ENCODE peak calls at places on chromosomes 11 and 22, in six cellular contexts. One of them, this sample, is unnamed.
A peak's percentile ranks its signal among the peaks of the same experiment; 100 is the strongest.

GRCh38 chr11:35897019-35897418 is 46.8 kb upstream of the LDLRAD3 start:
- DNase-seq in activated T-helper 1 cell treated with anti-CD3 and anti-CD28 coated beads, Interleukin-12 subunit alpha, Interleukin-12 subunit beta, Interleukin-2, Interleukin-4 antibody, amounts not matched to agents 30 ng/mL and 10 ng/mL and 1 ng/mL, durations not matched to agents 14 hours and 24 hours and 36 hours: no peak
- DNase-seq in CD8-positive, alpha-beta memory T cell: no peak
- DNase-seq in AG04450: no peak
- DNase-seq in spleen: no peak
- DNase-seq in stromal cell of bone marrow: no peak
- DNase-seq in this sample: no peak

GRCh38 chr11:73322111-73322985 is 14.3 kb downstream of the ARHGEF17 start:
- DNase-seq in activated T-helper 1 cell treated with anti-CD3 and anti-CD28 coated beads, Interleukin-12 subunit alpha, Interleukin-12 subunit beta, Interleukin-2, Interleukin-4 antibody, amounts not matched to agents 30 ng/mL and 10 ng/mL and 1 ng/mL, durations not matched to agents 14 hours and 24 hours and 36 hours: no peak
- DNase-seq in CD8-positive, alpha-beta memory T cell: no peak
- DNase-seq in AG04450: no peak
- DNase-seq in spleen: no peak
- DNase-seq in stromal cell of bone marrow: no peak
- DNase-seq in this sample: no peak

GRCh38 chr11:7546324-7546791 is 32.6 kb downstream of the PPFIBP2 start:
- DNase-seq in activated T-helper 1 cell treated with anti-CD3 and anti-CD28 coated beads, Interleukin-12 subunit alpha, Interleukin-12 subunit beta, Interleukin-2, Interleukin-4 antibody, amounts not matched to agents 30 ng/mL and 10 ng/mL and 1 ng/mL, durations not matched to agents 14 hours and 24 hours and 36 hours: no peak
- DNase-seq in CD8-positive, alpha-beta memory T cell: no peak
- DNase-seq in AG04450: no peak
- DNase-seq in spleen: no peak
- DNase-seq in stromal cell of bone marrow: no peak
- DNase-seq in this sample: no peak

GRCh38 chr22:47456031-47456430 is 693.6 kb downstream of the TBC1D22A start:
- DNase-seq in activated T-helper 1 cell treated with anti-CD3 and anti-CD28 coated beads, Interleukin-12 subunit alpha, Interleukin-12 subunit beta, Interleukin-2, Interleukin-4 antibody, amounts not matched to agents 30 ng/mL and 10 ng/mL and 1 ng/mL, durations not matched to agents 14 hours and 24 hours and 36 hours: no peak
- DNase-seq in CD8-positive, alpha-beta memory T cell: no peak
- DNase-seq in AG04450: no peak
- DNase-seq in spleen: no peak
- DNase-seq in stromal cell of bone marrow: no peak
- DNase-seq in this sample: no peak

GRCh38 chr22:46084943-46085830 is 65.1 kb upstream of the PPARA start:
- DNase-seq in activated T-helper 1 cell treated with anti-CD3 and anti-CD28 coated beads, Interleukin-12 subunit alpha, Interleukin-12 subunit beta, Interleukin-2, Interleukin-4 antibody, amounts not matched to agents 30 ng/mL and 10 ng/mL and 1 ng/mL, durations not matched to agents 14 hours and 24 hours and 36 hours: no peak
- DNase-seq in CD8-positive, alpha-beta memory T cell: no peak
- DNase-seq in AG04450: no peak
- DNase-seq in spleen: peak; percentile 88
- DNase-seq in stromal cell of bone marrow: peak; percentile 88
- DNase-seq in this sample: peak; percentile 89

GRCh38 chr22:41092847-41093371 is 517 bp downstream of the EP300 start:
- DNase-seq in activated T-helper 1 cell treated with anti-CD3 and anti-CD28 coated beads, Interleukin-12 subunit alpha, Interleukin-12 subunit beta, Interleukin-2, Interleukin-4 antibody, amounts not matched to agents 30 ng/mL and 10 ng/mL and 1 ng/mL, durations not matched to agents 14 hours and 24 hours and 36 hours: peak; percentile 15
- DNase-seq in CD8-positive, alpha-beta memory T cell: peak; percentile 16
- DNase-seq in AG04450: no peak
- DNase-seq in spleen: peak; percentile 87
- DNase-seq in stromal cell of bone marrow: no peak
- DNase-seq in this sample: peak; percentile 74

GRCh38 chr11:2348986-2349385 is 28.1 kb upstream of the CD81 start:
- DNase-seq in activated T-helper 1 cell treated with anti-CD3 and anti-CD28 coated beads, Interleukin-12 subunit alpha, Interleukin-12 subunit beta, Interleukin-2, Interleukin-4 antibody, amounts not matched to agents 30 ng/mL and 10 ng/mL and 1 ng/mL, durations not matched to agents 14 hours and 24 hours and 36 hours: no peak
- DNase-seq in CD8-positive, alpha-beta memory T cell: no peak
- DNase-seq in AG04450: no peak
- DNase-seq in spleen: no peak
- DNase-seq in stromal cell of bone marrow: peak; percentile 38
- DNase-seq in this sample: no peak

GRCh38 chr22:23063539-23064380 is 6.6 kb upstream of the GNAZ start:
- DNase-seq in activated T-helper 1 cell treated with anti-CD3 and anti-CD28 coated beads, Interleukin-12 subunit alpha, Interleukin-12 subunit beta, Interleukin-2, Interleukin-4 antibody, amounts not matched to agents 30 ng/mL and 10 ng/mL and 1 ng/mL, durations not matched to agents 14 hours and 24 hours and 36 hours: no peak
- DNase-seq in CD8-positive, alpha-beta memory T cell: no peak
- DNase-seq in AG04450: no peak
- DNase-seq in spleen: peak; percentile 64
- DNase-seq in stromal cell of bone marrow: no peak
- DNase-seq in this sample: peak; percentile 57

GRCh38 chr11:34205326-34206035 is 100.1 kb downstream of the NAT10 start:
- DNase-seq in activated T-helper 1 cell treated with anti-CD3 and anti-CD28 coated beads, Interleukin-12 subunit alpha, Interleukin-12 subunit beta, Interleukin-2, Interleukin-4 antibody, amounts not matched to agents 30 ng/mL and 10 ng/mL and 1 ng/mL, durations not matched to agents 14 hours and 24 hours and 36 hours: no peak
- DNase-seq in CD8-positive, alpha-beta memory T cell: no peak
- DNase-seq in AG04450: no peak
- DNase-seq in spleen: no peak
- DNase-seq in stromal cell of bone marrow: no peak
- DNase-seq in this sample: no peak

GRCh38 chr22:48357961-48358360 is 1469.7 kb downstream of the BRD1 start:
- DNase-seq in activated T-helper 1 cell treated with anti-CD3 and anti-CD28 coated beads, Interleukin-12 subunit alpha, Interleukin-12 subunit beta, Interleukin-2, Interleukin-4 antibody, amounts not matched to agents 30 ng/mL and 10 ng/mL and 1 ng/mL, durations not matched to agents 14 hours and 24 hours and 36 hours: no peak
- DNase-seq in CD8-positive, alpha-beta memory T cell: no peak
- DNase-seq in AG04450: no peak
- DNase-seq in spleen: peak; percentile 43
- DNase-seq in stromal cell of bone marrow: no peak
- DNase-seq in this sample: peak; percentile 20

GRCh38 chr11:41201156-41201555 is 258.3 kb downstream of the LRRC4C start:
- DNase-seq in activated T-helper 1 cell treated with anti-CD3 and anti-CD28 coated beads, Interleukin-12 subunit alpha, Interleukin-12 subunit beta, Interleukin-2, Interleukin-4 antibody, amounts not matched to agents 30 ng/mL and 10 ng/mL and 1 ng/mL, durations not matched to agents 14 hours and 24 hours and 36 hours: no peak
- DNase-seq in CD8-positive, alpha-beta memory T cell: no peak
- DNase-seq in AG04450: no peak
- DNase-seq in spleen: no peak
- DNase-seq in stromal cell of bone marrow: no peak
- DNase-seq in this sample: no peak

GRCh38 chr11:58179648-58180047 is 9.2 kb upstream of the OR9Q2 start:
- DNase-seq in activated T-helper 1 cell treated with anti-CD3 and anti-CD28 coated beads, Interleukin-12 subunit alpha, Interleukin-12 subunit beta, Interleukin-2, Interleukin-4 antibody, amounts not matched to agents 30 ng/mL and 10 ng/mL and 1 ng/mL, durations not matched to agents 14 hours and 24 hours and 36 hours: no peak
- DNase-seq in CD8-positive, alpha-beta memory T cell: no peak
- DNase-seq in AG04450: no peak
- DNase-seq in spleen: no peak
- DNase-seq in stromal cell of bone marrow: no peak
- DNase-seq in this sample: no peak

GRCh38 chr11:90468923-90469322 is 246.1 kb upstream of the CHORDC1 start:
- DNase-seq in activated T-helper 1 cell treated with anti-CD3 and anti-CD28 coated beads, Interleukin-12 subunit alpha, Interleukin-12 subunit beta, Interleukin-2, Interleukin-4 antibody, amounts not matched to agents 30 ng/mL and 10 ng/mL and 1 ng/mL, durations not matched to agents 14 hours and 24 hours and 36 hours: no peak
- DNase-seq in CD8-positive, alpha-beta memory T cell: no peak
- DNase-seq in AG04450: no peak
- DNase-seq in spleen: no peak
- DNase-seq in stromal cell of bone marrow: no peak
- DNase-seq in this sample: no peak

GRCh38 chr11:46892838-46893237 is 25.5 kb downstream of the LRP4 start:
- DNase-seq in activated T-helper 1 cell treated with anti-CD3 and anti-CD28 coated beads, Interleukin-12 subunit alpha, Interleukin-12 subunit beta, Interleukin-2, Interleukin-4 antibody, amounts not matched to agents 30 ng/mL and 10 ng/mL and 1 ng/mL, durations not matched to agents 14 hours and 24 hours and 36 hours: no peak
- DNase-seq in CD8-positive, alpha-beta memory T cell: no peak
- DNase-seq in AG04450: no peak
- DNase-seq in spleen: no peak
- DNase-seq in stromal cell of bone marrow: no peak
- DNase-seq in this sample: no peak

GRCh38 chr11:134949121-134949591 is 537.1 kb upstream of the B3GAT1 start:
- DNase-seq in activated T-helper 1 cell treated with anti-CD3 and anti-CD28 coated beads, Interleukin-12 subunit alpha, Interleukin-12 subunit beta, Interleukin-2, Interleukin-4 antibody, amounts not matched to agents 30 ng/mL and 10 ng/mL and 1 ng/mL, durations not matched to agents 14 hours and 24 hours and 36 hours: no peak
- DNase-seq in CD8-positive, alpha-beta memory T cell: no peak
- DNase-seq in AG04450: no peak
- DNase-seq in spleen: no peak
- DNase-seq in stromal cell of bone marrow: peak; percentile 75
- DNase-seq in this sample: no peak

GRCh38 chr11:1568451-1568911 is 3.6 kb downstream of the DUSP8 start:
- DNase-seq in activated T-helper 1 cell treated with anti-CD3 and anti-CD28 coated beads, Interleukin-12 subunit alpha, Interleukin-12 subunit beta, Interleukin-2, Interleukin-4 antibody, amounts not matched to agents 30 ng/mL and 10 ng/mL and 1 ng/mL, durations not matched to agents 14 hours and 24 hours and 36 hours: no peak
- DNase-seq in CD8-positive, alpha-beta memory T cell: peak; percentile 79
- DNase-seq in AG04450: no peak
- DNase-seq in spleen: peak; percentile 81
- DNase-seq in stromal cell of bone marrow: no peak
- DNase-seq in this sample: peak; percentile 63

GRCh38 chr11:95647805-95648379 is 141.7 kb downstream of the FAM76B start:
- DNase-seq in activated T-helper 1 cell treated with anti-CD3 and anti-CD28 coated beads, Interleukin-12 subunit alpha, Interleukin-12 subunit beta, Interleukin-2, Interleukin-4 antibody, amounts not matched to agents 30 ng/mL and 10 ng/mL and 1 ng/mL, durations not matched to agents 14 hours and 24 hours and 36 hours: no peak
- DNase-seq in CD8-positive, alpha-beta memory T cell: no peak
- DNase-seq in AG04450: no peak
- DNase-seq in spleen: no peak
- DNase-seq in stromal cell of bone marrow: no peak
- DNase-seq in this sample: no peak